ENCODE peak calls at places on chromosomes 2 and 18, in seven cellular contexts. B is osteoblast, O is astrocyte, Y is mesendoderm, J is neuronal stem cell, R is DND-41, M is IMR-90. E is an unnamed sample.

GRCh38 chr2:120551540-120551939 is 184.1 kb upstream of the GLI2 start:
- DNase-seq in M (peak), B (no peak), O (no peak), Y (no peak), J (no peak), R (no peak), E (no peak)

GRCh38 chr2:223560704-223561435 is 41.3 kb downstream of the SCG2 start:
- DNase-seq in B (no peak), Y (peak), M (peak), O (peak), R (no peak), J (no peak), E (peak)

GRCh38 chr2:9768388-9768787 is 74.9 kb upstream of the TAF1B start:
- DNase-seq in B (peak), Y (peak), R (no peak), O (no peak), M (no peak), J (peak), E (peak)

GRCh38 chr2:109213646-109214417 is 84.8 kb downstream of the SH3RF3 start:
- DNase-seq in J (no peak), B (peak), R (peak), O (peak), Y (no peak), M (peak), E (no peak)

GRCh38 chr2:96556441-96557330 is 20.1 kb downstream of the ARID5A start:
- DNase-seq in J (no peak), B (peak), M (peak), O (peak), R (no peak), Y (peak), E (no peak)

GRCh38 chr2:1824202-1824905 is 80.0 kb upstream of the PXDN start:
- DNase-seq in R (no peak), M (no peak), B (peak), Y (no peak), O (no peak), J (no peak), E (no peak)

GRCh38 chr2:239222346-239223028 is 178.3 kb downstream of the HDAC4 start:
- DNase-seq in Y (no peak), M (peak), J (no peak), R (no peak), B (no peak), O (no peak), E (no peak)

GRCh38 chr18:79672490-79673276 is 6.9 kb upstream of the CTDP1 start:
- DNase-seq in J (no peak), M (peak), Y (no peak), O (no peak), R (no peak), B (no peak), E (no peak)

GRCh38 chr2:19425419-19425818 is 67.0 kb upstream of the OSR1 start:
- DNase-seq in Y (no peak), R (no peak), M (no peak), J (no peak), B (no peak), O (no peak), E (no peak)

GRCh38 chr18:77046994-77047393 is 85.6 kb downstream of the MBP start:
- DNase-seq in J (no peak), B (no peak), O (no peak), R (no peak), Y (no peak), M (no peak), E (no peak)

GRCh38 chr2:194126418-194126817 is 1530.6 kb upstream of the SLC39A10 start:
- DNase-seq in J (no peak), O (peak), Y (no peak), M (no peak), R (no peak), B (no peak), E (no peak)

GRCh38 chr2:215749092-215749957 is 264.0 kb downstream of the MREG start:
- DNase-seq in O (peak), J (no peak), Y (no peak), R (no peak), M (peak), B (no peak), E (no peak)

GRCh38 chr2:112579280-112579679 is 5.1 kb upstream of the CHCHD5 start:
- DNase-seq in J (no peak), Y (no peak), M (peak), B (no peak), R (no peak), O (peak), E (no peak)

GRCh38 chr2:8574196-8575010 is 107.5 kb upstream of the ID2 start:
- DNase-seq in R (no peak), M (peak), Y (no peak), J (no peak), B (peak), O (peak), E (no peak)
- H3K4me2 ChIP-seq in R (peak), M (no peak), Y (no peak), J (no peak), B (no peak), O (peak), E (no peak)

DNA sequence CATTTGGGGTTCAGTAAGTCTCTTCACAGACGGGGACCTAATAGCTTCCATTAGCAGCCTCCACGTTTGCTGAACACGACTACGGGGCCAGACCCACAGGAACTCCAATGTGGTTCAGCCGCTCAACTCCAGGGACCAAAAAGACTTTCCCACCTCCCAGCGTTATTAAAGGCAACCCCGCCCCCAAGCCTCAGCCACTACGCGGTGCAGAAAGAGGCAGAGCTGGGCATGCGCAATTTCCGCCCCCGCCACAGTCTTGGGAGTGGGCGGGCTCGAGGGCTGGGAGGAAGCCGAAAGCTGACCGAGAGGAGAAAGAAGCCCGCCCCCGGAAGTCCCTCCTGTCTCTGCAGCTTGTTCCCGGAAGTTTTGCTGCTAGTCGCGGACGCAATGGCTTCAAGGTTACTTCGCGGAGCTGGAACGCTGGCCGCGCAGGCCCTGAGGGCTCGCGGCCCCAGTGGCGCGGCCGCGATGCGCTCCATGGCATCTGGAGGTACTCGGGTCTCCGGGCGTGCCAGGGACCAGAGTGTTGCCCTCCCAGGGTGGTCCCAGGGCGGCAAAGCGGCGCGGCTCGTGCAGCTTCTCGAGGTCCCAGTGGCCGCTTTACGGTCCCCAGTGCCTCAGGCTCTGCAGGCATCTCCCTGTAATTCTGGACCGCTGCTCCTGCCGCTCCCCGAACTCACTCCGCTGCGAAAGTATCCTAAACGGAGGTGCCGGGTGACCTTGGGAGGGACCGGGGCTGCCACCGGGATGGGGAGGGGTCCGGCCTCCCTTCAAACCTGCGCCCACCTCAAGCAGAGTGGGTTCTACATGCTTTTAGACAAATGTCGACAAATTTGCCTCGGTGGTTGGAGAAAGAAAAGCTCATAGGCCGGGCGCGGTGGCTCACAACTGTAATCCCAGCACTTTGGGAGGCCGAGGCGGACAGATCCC is at the start of gene COX5B:
- DNase-seq in Y (peak), J (peak), R (peak), M (peak), B (peak), O (peak), E (peak)
- H3K4me2 ChIP-seq in Y (peak), J (peak), R (peak), M (peak), B (peak), O (peak), E (peak)

GRCh38 chr2:207226243-207226642 is 60.5 kb upstream of the KLF7 start:
- DNase-seq in J (no peak), M (peak), Y (peak), B (peak), O (no peak), R (no peak), E (no peak)
- H3K4me2 ChIP-seq in J (no peak), M (no peak), Y (no peak), B (no peak), O (peak), R (no peak), E (peak)

GRCh38 chr2:105426626-105427292 is 27.9 kb upstream of the FHL2 start:
- DNase-seq in R (no peak), M (no peak), B (no peak), J (no peak), Y (no peak), O (no peak), E (no peak)

GRCh38 chr2:105422801-105423200 is 23.9 kb upstream of the FHL2 start:
- DNase-seq in R (no peak), Y (no peak), B (no peak), M (no peak), J (no peak), O (no peak), E (no peak)

GRCh38 chr2:105427485-105427884 is 28.6 kb upstream of the FHL2 start:
- DNase-seq in R (no peak), J (no peak), M (no peak), O (no peak), B (no peak), Y (no peak), E (no peak)

GRCh38 chr2:105428387-105429018 is 29.7 kb upstream of the FHL2 start:
- DNase-seq in M (no peak), R (no peak), Y (no peak), B (no peak), J (no peak), O (no peak), E (no peak)

GRCh38 chr2:105425936-105426625 is 27.2 kb upstream of the FHL2 start:
- DNase-seq in M (no peak), J (no peak), Y (no peak), B (no peak), R (no peak), O (no peak), E (no peak)
- H3K4me2 ChIP-seq in M (no peak), J (no peak), Y (no peak), B (no peak), R (no peak), O (no peak), E (no peak)

DNA sequence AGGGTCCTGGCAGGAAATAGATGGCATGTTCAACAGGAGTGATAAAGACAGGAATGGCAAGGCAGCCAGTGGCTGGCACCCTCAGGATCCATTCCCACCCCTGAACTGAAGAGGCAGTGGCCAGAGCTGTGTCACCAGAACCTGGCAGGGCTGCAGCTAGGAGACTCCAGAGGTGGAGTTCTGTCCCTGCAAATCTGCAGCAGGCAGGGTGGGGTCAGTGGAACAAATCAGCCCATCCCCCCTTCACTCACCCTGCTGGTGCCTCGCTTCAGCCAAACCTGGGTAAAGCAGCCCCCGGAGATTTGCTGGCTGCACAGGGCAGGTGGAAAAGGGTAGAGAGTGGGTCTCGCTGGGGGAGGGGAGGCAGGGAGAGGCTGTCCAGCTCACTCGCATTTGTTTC is 12.7 kb downstream of the INPP5D start:
- DNase-seq in M (no peak), Y (no peak), J (no peak), R (no peak), B (no peak), O (no peak), E (no peak)
- H3K4me2 ChIP-seq in M (no peak), Y (no peak), J (no peak), R (no peak), B (no peak), O (no peak), E (no peak)

GRCh38 chr2:178452870-178453269 is 1.7 kb downstream of the PJVK start:
- DNase-seq in J (no peak), B (peak), R (no peak), M (no peak), O (no peak), Y (no peak), E (no peak)

GRCh38 chr2:178449700-178450573 is 1.0 kb downstream of the PRKRA start:
- DNase-seq in O (no peak), M (peak), Y (no peak), R (no peak), J (peak), B (peak), E (peak)

GRCh38 chr2:178450574-178451429 is at the start of the genes PJVK and PRKRA:
- DNase-seq in Y (peak), B (peak), R (peak), M (peak), J (peak), O (peak), E (peak)

GRCh38 chr2:178452334-178452733 is 1.2 kb downstream of the PJVK start:
- DNase-seq in J (no peak), Y (no peak), M (no peak), O (no peak), B (no peak), R (no peak), E (no peak)

DNA sequence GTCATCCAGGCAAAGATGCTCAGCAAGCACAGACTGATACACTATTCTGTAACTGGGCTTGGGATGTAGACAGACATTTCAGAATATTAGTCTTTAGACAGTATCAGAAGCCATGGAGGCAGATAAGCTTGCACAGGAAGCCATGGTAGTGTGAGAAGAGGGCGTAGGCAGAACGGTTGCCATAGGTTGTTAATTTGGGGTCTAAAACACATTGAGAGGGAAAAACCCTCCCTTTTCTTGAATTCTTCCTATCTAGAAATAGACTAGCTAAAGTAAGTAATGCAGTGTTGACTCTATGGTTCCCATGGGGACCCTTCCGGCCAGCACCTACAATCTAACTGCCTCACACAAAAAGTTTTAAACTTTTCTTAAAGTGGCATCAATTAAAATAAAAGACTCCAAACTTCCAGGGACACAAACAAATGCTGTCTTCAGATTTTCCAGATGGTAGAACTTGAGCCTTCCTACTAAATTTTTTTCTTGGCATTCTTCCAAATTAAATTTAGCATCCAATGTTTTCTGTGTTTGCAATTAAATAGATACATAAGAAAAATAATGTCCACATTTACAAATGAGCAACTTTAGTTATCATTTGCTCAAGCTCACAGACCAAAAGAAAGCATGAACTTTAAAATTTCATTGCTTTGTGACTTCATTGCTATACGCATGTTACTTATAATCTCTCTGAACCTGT is 1.9 kb downstream of the PRKRA start:
- DNase-seq in R (no peak), J (no peak), Y (no peak), B (no peak), M (no peak), O (no peak), E (no peak)
- H3K4me2 ChIP-seq in R (peak), J (no peak), Y (no peak), B (peak), M (no peak), O (peak), E (peak)

GRCh38 chr2:189579585-189579984 is 1.0 kb downstream of the SLC40A1 start:
- DNase-seq in J (no peak), B (no peak), O (no peak), R (no peak), Y (no peak), M (peak), E (no peak)

GRCh38 chr2:189574793-189575475 is 5.7 kb downstream of the SLC40A1 start:
- DNase-seq in O (no peak), J (no peak), B (peak), M (no peak), R (no peak), Y (no peak), E (no peak)

GRCh38 chr2:189578272-189578671 is 2.3 kb downstream of the SLC40A1 start:
- DNase-seq in M (no peak), B (no peak), O (no peak), R (no peak), Y (no peak), J (no peak), E (no peak)

GRCh38 chr2:189576361-189576760 is 4.2 kb downstream of the SLC40A1 start:
- DNase-seq in M (no peak), O (no peak), J (no peak), Y (peak), R (no peak), B (no peak), E (no peak)

GRCh38 chr2:189577108-189577507 is 3.5 kb downstream of the SLC40A1 start:
- DNase-seq in J (no peak), R (no peak), O (no peak), M (no peak), Y (no peak), B (no peak), E (no peak)
- H3K4me2 ChIP-seq in J (no peak), R (peak), O (no peak), M (no peak), Y (no peak), B (no peak), E (no peak)

GRCh38 chr18:70371908-70372307 is 83.1 kb downstream of the SOCS6 start:
- DNase-seq in Y (no peak), O (no peak), J (no peak), B (no peak), M (no peak), R (no peak), E (no peak)

GRCh38 chr18:70372450-70373061 is 83.7 kb downstream of the SOCS6 start:
- DNase-seq in B (no peak), M (no peak), O (no peak), Y (no peak), R (no peak), J (no peak), E (no peak)

GRCh38 chr18:70374154-70374553 is 85.3 kb downstream of the SOCS6 start:
- DNase-seq in B (no peak), M (peak), O (peak), Y (no peak), J (no peak), R (no peak), E (no peak)

GRCh38 chr18:70371085-70371735 is 82.4 kb downstream of the SOCS6 start:
- DNase-seq in B (no peak), R (no peak), O (no peak), Y (no peak), J (no peak), M (no peak), E (no peak)

DNA sequence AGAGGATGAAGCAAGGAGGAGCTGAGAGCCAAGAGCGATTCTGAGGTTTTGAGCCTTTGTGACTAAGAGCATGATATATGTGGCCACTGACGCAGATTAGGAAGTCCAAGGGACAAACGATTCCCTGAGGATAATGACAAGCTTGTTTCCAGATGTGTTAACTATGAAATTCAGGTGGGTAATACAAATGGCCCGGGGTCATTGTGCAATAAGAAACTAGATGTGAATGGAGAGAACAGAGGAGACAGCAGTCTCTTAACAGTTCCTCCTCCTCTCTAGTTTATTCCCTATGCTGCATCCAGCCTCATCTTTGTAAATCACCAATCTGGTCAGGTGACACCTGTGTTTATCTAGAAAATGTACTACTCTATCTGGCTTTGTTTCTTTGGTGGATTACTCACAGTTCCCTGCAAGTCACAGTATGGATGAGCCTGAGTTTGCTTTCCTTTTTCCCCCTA is 84.2 kb downstream of the SOCS6 start:
- DNase-seq in Y (peak), J (no peak), R (no peak), O (peak), M (peak), B (peak), E (no peak)
- H3K4me2 ChIP-seq in Y (no peak), J (no peak), R (no peak), O (peak), M (peak), B (peak), E (no peak)